ENCODE peak calls at places on chromosomes 6 and 20, in five cellular contexts. T is AG04450, F is NCI-H1694, H is GM10248, G is ELR. E is an unnamed sample.

GRCh38 chr6:114272582-114272981 is 70.2 kb downstream of the HS3ST5 start:
- DNase-seq in F (no peak), G (no peak), H (no peak), T (no peak), E (no peak)

GRCh38 chr6:92748131-92748530 is 671.2 kb downstream of the EPHA7 start:
- DNase-seq in F (no peak), H (no peak), T (no peak), G (no peak), E (no peak)

GRCh38 chr6:150516199-150516598 is 83.5 kb upstream of the PLEKHG1 start:
- DNase-seq in H (no peak), F (no peak), T (no peak), G (no peak), E (no peak)

GRCh38 chr6:149763866-149764265 is 14.3 kb downstream of the PCMT1 start:
- DNase-seq in F (no peak), T (no peak), G (no peak), H (no peak), E (no peak)

GRCh38 chr6:21496749-21497148 is 96.8 kb upstream of the SOX4 start:
- DNase-seq in H (no peak), T (no peak), G (no peak), F (no peak), E (no peak)

GRCh38 chr6:38068854-38069253 is 249.3 kb downstream of the ZFAND3 start:
- DNase-seq in H (no peak), G (no peak), F (peak), T (no peak), E (no peak)

GRCh38 chr6:139568157-139568955 is 193.9 kb upstream of the CITED2 start:
- DNase-seq in F (no peak), H (no peak), G (no peak), T (no peak), E (no peak)

GRCh38 chr6:89400050-89400449 is 12.0 kb downstream of the RRAGD start:
- DNase-seq in T (no peak), G (no peak), F (no peak), H (no peak), E (no peak)

GRCh38 chr6:87182940-87183339 is 27.6 kb downstream of the ZNF292 start:
- DNase-seq in T (no peak), G (no peak), F (no peak), H (no peak), E (no peak)

GRCh38 chr6:129852257-129852858 is 8.8 kb downstream of the TMEM244 start:
- DNase-seq in F (no peak), H (no peak), T (no peak), G (peak), E (no peak)

GRCh38 chr6:107957165-107957908 is 671 bp downstream of the SEC63 start:
- DNase-seq in G (peak), T (peak), H (peak), F (no peak), E (peak)

GRCh38 chr6:13331516-13332348 is 3.4 kb upstream of the TBC1D7 start:
- DNase-seq in F (peak), H (peak), T (no peak), G (peak), E (no peak)

GRCh38 chr20:38167851-38168760 is 3.0 kb upstream of the TGM2 start:
- DNase-seq in F (no peak), H (no peak), G (peak), T (peak), E (no peak)

GRCh38 chr6:107082045-107082444 is 33.3 kb downstream of the BEND3 start:
- DNase-seq in H (no peak), T (no peak), F (no peak), G (peak), E (no peak)

GRCh38 chr20:41616228-41616627 is 1.9 kb downstream of the CHD6 start:
- DNase-seq in G (no peak), H (no peak), F (no peak), T (no peak), E (no peak)

GRCh38 chr6:162442675-162443074 is 284.9 kb downstream of the PRKN start:
- DNase-seq in H (no peak), F (peak), G (peak), T (no peak), E (no peak)

GRCh38 chr6:169661357-169661756 is 40.5 kb downstream of the WDR27 start:
- DNase-seq in T (no peak), H (no peak), F (no peak), G (no peak), E (no peak)

GRCh38 chr20:33791959-33792597 is 19.1 kb upstream of the CHMP4B start:
- DNase-seq in G (peak), T (no peak), H (peak), F (no peak), E (no peak)

GRCh38 chr20:64106981-64107735 is at the start of gene NPBWR2:
- DNase-seq in G (no peak), F (no peak), H (peak), T (no peak), E (no peak)

GRCh38 chr6:54493138-54493537 is 184.9 kb downstream of the TINAG start:
- DNase-seq in H (no peak), T (peak), F (no peak), G (peak), E (no peak)

GRCh38 chr20:61739086-61739831 is 326.4 kb downstream of the TAF4 start:
- DNase-seq in H (no peak), G (no peak), F (no peak), T (no peak), E (no peak)

GRCh38 chr20:62811720-62812119 is 5.1 kb upstream of the COL9A3 start:
- DNase-seq in F (no peak), G (no peak), T (no peak), H (no peak), E (no peak)

GRCh38 chr6:110415297-110415916 is at the start of gene DDO:
- DNase-seq in G (peak), H (no peak), F (no peak), T (no peak), E (no peak)

GRCh38 chr6:123655520-123656306 is 19.0 kb upstream of the TRDN start:
- DNase-seq in H (no peak), G (peak), T (no peak), F (no peak), E (no peak)

GRCh38 chr20:6959900-6960312 is 192.4 kb downstream of the BMP2 start:
- DNase-seq in F (no peak), T (no peak), H (no peak), G (no peak), E (no peak)

GRCh38 chr20:39849664-39850063 is 839.4 kb downstream of the MAFB start:
- DNase-seq in G (peak), T (peak), H (no peak), F (peak), E (no peak)

GRCh38 chr6:2102316-2102883 is 143.0 kb downstream of the GMDS start:
- DNase-seq in F (no peak), T (no peak), G (no peak), H (no peak), E (no peak)

E was measured in GM12864.